ENCODE peak calls at places on chromosomes 16 and 17, in four cellular contexts. W is ovary, O is A549, T is PC-9. U is an unnamed sample.

GRCh38 chr17:17605747-17606083 is 14.2 kb upstream of the PEMT start:
- DNase-seq in W (no peak), O (no peak), T (no peak), U (no peak)

GRCh38 chr17:38701504-38702165 is 3.4 kb upstream of the MLLT6 start:
- DNase-seq in W (peak), O (peak), T (no peak), U (no peak)

GRCh38 chr16:49620158-49620867 is 235.6 kb downstream of the ZNF423 start:
- DNase-seq in W (peak), O (peak), T (no peak), U (peak)

GRCh38 chr17:74040729-74041128 is 162.7 kb upstream of the RPL38 start:
- DNase-seq in W (no peak), O (no peak), T (no peak), U (no peak)

GRCh38 chr17:78340183-78340955 is 19.5 kb downstream of the SOCS3 start:
- DNase-seq in W (no peak), O (no peak), T (no peak), U (no peak)

GRCh38 chr16:48365601-48366164 is 19.5 kb downstream of the SIAH1 start:
- DNase-seq in W (peak), O (peak), T (peak), U (peak)

GRCh38 chr17:80220709-80221215 is 535 bp downstream of the SLC26A11 start:
- DNase-seq in W (peak), O (no peak), T (no peak), U (no peak)

GRCh38 chr16:88359008-88359407 is 23.8 kb upstream of the ZNF469 start:
- DNase-seq in W (no peak), O (no peak), T (no peak), U (no peak)

DNA sequence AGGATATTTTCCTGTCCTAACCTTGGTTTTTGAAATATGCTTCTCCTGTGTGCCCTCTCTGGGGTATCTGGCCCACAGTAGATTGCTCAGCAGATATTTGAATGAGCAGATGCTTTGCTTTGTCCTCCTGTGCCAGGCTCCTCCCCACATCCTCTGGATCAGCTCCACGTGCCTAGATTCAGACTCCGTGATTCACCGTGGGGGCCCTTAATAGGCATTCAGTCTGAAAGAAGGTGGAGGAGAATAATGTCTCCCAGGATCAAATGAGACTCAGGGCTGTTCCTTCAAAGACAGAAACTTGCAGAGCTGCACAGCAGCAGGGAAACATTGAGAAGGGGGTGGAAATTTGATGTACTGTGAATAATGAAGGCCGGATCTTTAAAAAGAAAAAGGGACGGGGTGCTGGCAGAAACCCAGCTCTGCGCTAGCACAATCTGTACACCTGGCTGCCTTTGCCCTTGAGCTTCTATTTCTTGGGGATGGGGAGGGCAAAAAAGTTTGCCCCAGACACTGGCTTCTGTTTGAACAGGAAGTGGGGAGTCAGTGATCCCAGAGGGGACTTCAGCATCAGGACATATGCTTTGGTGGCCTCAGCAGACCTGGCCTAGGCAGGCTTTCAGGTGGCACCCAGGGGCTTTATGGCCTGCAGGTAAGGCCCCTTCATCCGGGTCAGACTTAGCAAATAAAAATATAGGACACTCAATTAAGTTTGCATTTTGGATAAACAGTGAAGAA is 15.9 kb upstream of the SLC12A3 start:
- DNase-seq in W (no peak), O (no peak), T (peak), U (peak)
- H3K27ac ChIP-seq in W (peak), O (peak), T (no peak), U (peak)

DNA sequence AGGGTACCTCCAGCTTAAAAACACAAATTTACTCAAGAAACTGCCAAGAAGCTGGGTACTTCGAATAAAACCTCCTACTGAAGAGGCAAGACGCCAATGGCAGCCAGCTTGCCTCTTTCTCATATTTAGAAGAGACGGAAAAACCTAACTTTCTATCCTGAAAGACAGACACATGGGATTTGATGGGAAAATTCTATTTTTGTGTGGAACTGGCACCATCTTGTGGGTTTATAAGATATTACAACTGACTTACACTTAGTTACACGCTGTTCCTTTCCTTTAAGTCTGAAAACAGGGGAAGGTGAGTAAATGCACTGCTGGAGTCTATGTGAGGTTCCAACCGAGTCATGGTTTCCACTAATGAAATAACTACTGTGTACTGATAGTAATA is 10.3 kb downstream of the ZNF18 start:
- DNase-seq in W (no peak), O (peak), T (peak), U (peak)
- TF ChIP-seq CTCF in W (peak), O (peak), T (peak), U (peak)

GRCh38 chr17:75289122-75289831 is at the start of gene SLC25A19:
- DNase-seq in W (peak), O (peak), T (peak), U (peak)

GRCh38 chr17:75287221-75287620 is 2.0 kb downstream of the SLC25A19 start:
- DNase-seq in W (no peak), O (no peak), T (no peak), U (no peak)

GRCh38 chr17:75288784-75289121 is 480 bp downstream of the SLC25A19 start:
- DNase-seq in W (no peak), O (no peak), T (peak), U (peak)

GRCh38 chr17:75288359-75288758 is 874 bp downstream of the SLC25A19 start:
- DNase-seq in W (no peak), O (no peak), T (no peak), U (no peak)

GRCh38 chr17:75289832-75290337 is 652 bp upstream of the SLC25A19 start:
- DNase-seq in W (peak), O (peak), T (no peak), U (peak)
- H3K27ac ChIP-seq in W (peak), O (peak), T (peak), U (peak)

GRCh38 chr17:31696703-31697325 is 162.2 kb downstream of the COPRS start:
- DNase-seq in W (no peak), O (no peak), T (no peak), U (no peak)

GRCh38 chr17:31698751-31699150 is 160.3 kb downstream of the COPRS start:
- DNase-seq in W (no peak), O (no peak), T (no peak), U (no peak)

GRCh38 chr17:31697838-31698237 is 161.2 kb downstream of the COPRS start:
- DNase-seq in W (no peak), O (no peak), T (no peak), U (no peak)

GRCh38 chr17:31695456-31696090 is 163.5 kb downstream of the COPRS start:
- DNase-seq in W (no peak), O (no peak), T (no peak), U (no peak)

GRCh38 chr17:31696184-31696602 is 162.9 kb downstream of the COPRS start:
- DNase-seq in W (peak), O (no peak), T (no peak), U (no peak)
- TF ChIP-seq CTCF in W (no peak), O (no peak), T (no peak), U (no peak)

DNA sequence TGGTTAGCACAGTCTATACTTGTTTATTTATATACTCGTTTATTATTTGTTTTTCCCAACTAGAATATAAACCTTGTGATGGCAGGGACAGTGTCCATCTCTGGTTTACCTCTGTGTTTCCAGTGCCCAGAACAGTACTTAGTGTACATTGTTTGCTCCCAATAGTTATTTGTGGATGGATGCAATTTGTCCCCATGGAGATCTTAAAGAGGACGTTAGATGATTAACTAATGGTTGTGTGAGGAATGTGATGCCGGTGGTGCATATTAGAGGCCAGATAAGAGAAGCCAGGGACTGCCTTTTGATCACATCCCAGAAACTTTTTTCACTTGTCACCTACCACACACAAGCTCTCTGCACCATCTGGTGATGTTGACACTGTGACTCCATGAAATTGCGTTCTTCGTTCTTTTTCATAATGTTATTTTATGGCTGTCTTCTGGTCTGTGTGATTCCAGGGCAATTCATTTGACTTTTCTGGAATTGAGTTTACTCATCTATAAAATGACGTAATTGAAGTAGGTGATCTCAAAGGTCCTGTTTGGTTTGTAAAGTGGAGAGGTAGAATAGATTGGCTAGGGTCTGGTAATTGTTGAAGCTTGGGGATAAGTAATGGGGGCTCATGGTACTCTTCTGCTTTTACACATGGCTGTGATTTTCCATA is 1.2 kb downstream of the COX10 start:
- DNase-seq in W (no peak), O (no peak), T (no peak), U (no peak)
- H3K27ac ChIP-seq in W (no peak), O (no peak), T (no peak), U (no peak)

GRCh38 chr16:24069036-24069590 is 187.0 kb upstream of the CACNG3 start:
- DNase-seq in W (no peak), O (no peak), T (no peak), U (no peak)

GRCh38 chr16:24071990-24072389 is 184.1 kb upstream of the CACNG3 start:
- DNase-seq in W (no peak), O (no peak), T (no peak), U (no peak)

GRCh38 chr16:24074574-24074973 is 181.6 kb upstream of the CACNG3 start:
- DNase-seq in W (no peak), O (no peak), T (no peak), U (no peak)

GRCh38 chr16:24073321-24073720 is 182.8 kb upstream of the CACNG3 start:
- DNase-seq in W (no peak), O (no peak), T (no peak), U (no peak)

GRCh38 chr16:24070851-24071250 is 185.3 kb upstream of the CACNG3 start:
- DNase-seq in W (no peak), O (peak), T (no peak), U (peak)
- TF ChIP-seq CTCF in W (no peak), O (peak), T (peak), U (no peak)

GRCh38 chr17:50265212-50265611 is 9.1 kb upstream of the TMEM92 start:
- DNase-seq in W (no peak), O (no peak), T (no peak), U (no peak)

GRCh38 chr17:50264263-50265113 is 9.8 kb upstream of the TMEM92 start:
- DNase-seq in W (peak), O (no peak), T (no peak), U (no peak)

GRCh38 chr17:50267074-50267841 is 7.0 kb upstream of the TMEM92 start:
- DNase-seq in W (peak), O (no peak), T (no peak), U (no peak)

GRCh38 chr17:50266384-50267073 is 7.7 kb upstream of the TMEM92 start:
- DNase-seq in W (peak), O (peak), T (peak), U (no peak)

GRCh38 chr17:50265690-50266306 is 8.5 kb upstream of the TMEM92 start:
- DNase-seq in W (no peak), O (no peak), T (no peak), U (no peak)
- H3K27ac ChIP-seq in W (peak), O (peak), T (no peak), U (peak)

DNA sequence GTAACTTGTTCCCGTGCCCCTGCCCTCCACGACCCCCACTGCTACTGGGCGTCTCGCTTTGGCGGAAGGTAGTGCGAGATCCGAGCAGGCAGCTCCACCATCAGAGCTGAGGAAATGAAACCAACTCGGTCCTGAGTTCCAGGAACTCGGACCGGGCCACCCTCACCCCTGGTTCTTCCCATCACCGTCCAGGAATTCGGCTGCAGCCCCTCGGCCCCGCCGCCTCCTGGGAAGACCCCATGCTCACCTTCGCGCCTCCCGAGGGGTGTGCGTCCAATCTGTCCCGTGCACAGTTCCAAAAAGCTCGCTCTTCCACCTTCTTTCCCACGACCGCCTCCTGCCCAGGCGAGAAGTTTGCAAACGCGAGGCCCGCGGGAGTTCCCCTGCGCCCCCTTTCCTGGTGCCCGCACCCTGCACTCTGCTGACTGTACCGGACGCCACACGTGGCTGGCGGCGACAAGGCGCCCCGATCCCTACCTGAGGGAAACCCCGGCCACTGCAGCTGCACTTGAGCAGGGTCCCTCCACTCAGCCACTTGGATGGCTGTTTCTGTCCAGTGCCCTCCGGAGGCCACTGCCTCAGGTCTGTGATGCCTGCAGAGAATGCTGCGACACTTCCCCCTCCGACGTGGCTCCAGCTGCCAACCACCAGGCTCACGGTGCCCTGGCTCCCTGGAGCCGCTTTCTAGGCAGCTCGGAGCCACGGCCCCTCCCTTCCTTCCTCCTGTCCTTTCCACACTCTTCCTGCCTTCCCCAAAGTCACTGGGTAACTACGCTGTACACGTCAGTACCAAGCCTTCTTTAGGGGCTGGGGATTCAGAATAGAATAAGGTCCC is at the start of gene MLKL:
- DNase-seq in W (no peak), O (peak), T (peak), U (peak)
- TF ChIP-seq CTCF in W (no peak), O (no peak), T (no peak), U (no peak)

GRCh38 chr17:8055851-8056231 is 17.0 kb downstream of the ALOX15B start:
- DNase-seq in W (no peak), O (no peak), T (no peak), U (no peak)

GRCh38 chr17:8059131-8059530 is 20.3 kb downstream of the ALOX15B start:
- DNase-seq in W (no peak), O (no peak), T (no peak), U (no peak)

GRCh38 chr17:8056976-8057625 is 18.2 kb downstream of the ALOX15B start:
- DNase-seq in W (no peak), O (no peak), T (no peak), U (no peak)

GRCh38 chr17:8056232-8056975 is 17.5 kb downstream of the ALOX15B start:
- DNase-seq in W (no peak), O (no peak), T (peak), U (no peak)

DNA sequence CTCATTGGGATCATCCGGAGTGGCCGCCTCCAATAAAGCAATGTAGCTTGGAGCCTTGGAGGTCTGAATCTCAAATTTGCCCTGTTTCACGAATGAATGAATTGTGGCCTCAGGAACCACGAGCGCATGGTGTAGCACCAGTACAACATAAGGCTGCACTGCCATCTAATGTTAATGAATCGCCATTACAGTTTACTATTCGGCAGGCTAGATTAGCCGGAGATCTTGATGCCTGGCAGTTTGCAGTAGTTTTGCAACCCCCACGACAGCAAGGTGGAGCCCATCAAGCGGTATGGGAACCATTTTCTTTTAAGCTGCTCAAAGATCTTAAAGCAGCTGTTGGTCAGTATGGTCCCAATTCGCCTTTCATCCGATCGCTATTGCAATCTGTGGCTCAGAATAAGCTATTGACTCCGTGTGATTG is 18.8 kb downstream of the ALOX15B start:
- DNase-seq in W (no peak), O (peak), T (peak), U (peak)
- H3K27ac ChIP-seq in W (no peak), O (no peak), T (no peak), U (no peak)

DNA sequence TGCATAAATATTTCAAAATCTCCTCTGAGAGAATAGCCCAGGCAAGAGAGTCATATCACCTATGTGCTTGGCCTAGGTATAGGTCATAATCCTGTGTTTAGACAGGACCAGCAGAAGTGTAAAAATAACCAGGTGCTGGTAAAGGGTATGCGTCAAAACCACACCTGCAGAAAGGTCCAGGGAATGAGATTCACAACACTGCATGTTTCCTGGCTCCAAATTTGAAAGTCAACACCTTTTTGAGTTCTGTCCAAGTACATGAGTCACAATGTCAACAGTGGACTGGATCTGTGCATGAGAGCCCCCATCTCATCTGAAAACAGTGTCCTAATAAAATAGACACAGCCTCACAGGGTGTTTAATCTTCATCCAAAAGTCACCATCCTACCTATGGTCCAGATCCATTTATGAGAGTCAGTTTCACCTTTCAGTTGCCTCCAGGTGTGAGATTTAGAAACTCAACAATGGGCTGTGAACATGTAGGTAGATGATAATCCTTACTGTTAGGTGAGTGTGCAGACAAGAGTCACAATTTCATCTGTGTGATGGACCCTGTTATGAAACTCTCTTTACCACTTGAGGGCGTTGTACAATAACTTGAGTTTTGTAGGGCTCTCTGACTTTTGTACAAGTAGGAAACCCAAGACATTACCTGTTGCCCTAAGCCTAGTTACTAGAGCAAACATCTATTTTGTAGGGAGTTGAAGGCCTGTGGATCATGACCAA is 2100.7 kb downstream of the TP53TG3F start:
- DNase-seq in W (no peak), O (no peak), T (no peak), U (no peak)
- TF ChIP-seq CTCF in W (no peak), O (no peak), T (peak), U (no peak)

U was measured in RWPE1.